ENCODE peak calls at places on chromosomes 1 and 21, in eight cellular contexts. One of them, this sample, is unnamed.

GRCh38 chr1:3573499-3573898 is 37.8 kb downstream of the MEGF6 start:
- DNase-seq in tibial artery: no peak
- DNase-seq in IMR-90: no peak
- DNase-seq in body of pancreas: no peak
- DNase-seq in thyroid gland: no peak
- DNase-seq in heart right ventricle: no peak
- DNase-seq in pancreas: no peak
- DNase-seq in heart left ventricle: no peak
- DNase-seq in this sample: no peak

GRCh38 chr1:159906960-159907359 is 7.0 kb upstream of the CFAP45 start:
- DNase-seq in tibial artery: no peak
- DNase-seq in IMR-90: no peak
- DNase-seq in body of pancreas: no peak
- DNase-seq in thyroid gland: no peak
- DNase-seq in heart right ventricle: no peak
- DNase-seq in pancreas: no peak
- DNase-seq in heart left ventricle: no peak
- DNase-seq in this sample: no peak

GRCh38 chr1:21647431-21648373 is 21.5 kb downstream of the RAP1GAP start:
- DNase-seq in tibial artery: no peak
- DNase-seq in IMR-90: peak; percentile 59
- DNase-seq in body of pancreas: peak; percentile 63
- DNase-seq in thyroid gland: peak; percentile 66
- DNase-seq in heart right ventricle: peak; percentile 36
- DNase-seq in pancreas: peak; percentile 57
- DNase-seq in heart left ventricle: peak; percentile 36
- DNase-seq in this sample: no peak

GRCh38 chr1:224425279-224425884 is 9.2 kb downstream of the WDR26 start:
- DNase-seq in tibial artery: no peak
- DNase-seq in IMR-90: peak; percentile 28
- DNase-seq in body of pancreas: no peak
- DNase-seq in thyroid gland: no peak
- DNase-seq in heart right ventricle: no peak
- DNase-seq in pancreas: no peak
- DNase-seq in heart left ventricle: no peak
- DNase-seq in this sample: no peak

GRCh38 chr1:27992271-27992670 is 32.5 kb downstream of the XKR8 start:
- DNase-seq in tibial artery: no peak
- DNase-seq in IMR-90: no peak
- DNase-seq in body of pancreas: peak; percentile 10
- DNase-seq in thyroid gland: no peak
- DNase-seq in heart right ventricle: peak; percentile 19
- DNase-seq in pancreas: no peak
- DNase-seq in heart left ventricle: peak; percentile 35
- DNase-seq in this sample: no peak

GRCh38 chr1:119358661-119359060 is 9.9 kb upstream of the HAO2 start:
- DNase-seq in tibial artery: no peak
- DNase-seq in IMR-90: no peak
- DNase-seq in body of pancreas: no peak
- DNase-seq in thyroid gland: peak; percentile 4
- DNase-seq in heart right ventricle: no peak
- DNase-seq in pancreas: no peak
- DNase-seq in heart left ventricle: no peak
- DNase-seq in this sample: no peak

GRCh38 chr1:111476761-111477309 is 3.1 kb downstream of the C1orf162 start:
- DNase-seq in tibial artery: no peak
- DNase-seq in IMR-90: no peak
- DNase-seq in body of pancreas: no peak
- DNase-seq in thyroid gland: no peak
- DNase-seq in heart right ventricle: no peak
- DNase-seq in pancreas: no peak
- DNase-seq in heart left ventricle: no peak
- DNase-seq in this sample: no peak

GRCh38 chr1:84429231-84429630 is 30.9 kb downstream of the DNASE2B start:
- DNase-seq in tibial artery: no peak
- DNase-seq in IMR-90: no peak
- DNase-seq in body of pancreas: no peak
- DNase-seq in thyroid gland: no peak
- DNase-seq in heart right ventricle: no peak
- DNase-seq in pancreas: no peak
- DNase-seq in heart left ventricle: no peak
- DNase-seq in this sample: no peak

GRCh38 chr1:147640553-147641165 is 29.7 kb downstream of the ACP6 start:
- DNase-seq in tibial artery: peak; percentile 34
- DNase-seq in IMR-90: peak; percentile 84
- DNase-seq in body of pancreas: peak; percentile 75
- DNase-seq in thyroid gland: peak; percentile 78
- DNase-seq in heart right ventricle: peak; percentile 69
- DNase-seq in pancreas: peak; percentile 53
- DNase-seq in heart left ventricle: peak; percentile 63
- DNase-seq in this sample: no peak

GRCh38 chr1:27122652-27123051 is 32.3 kb downstream of the SLC9A1 start:
- DNase-seq in tibial artery: peak; percentile 71
- DNase-seq in IMR-90: peak; percentile 73
- DNase-seq in body of pancreas: peak; percentile 67
- DNase-seq in thyroid gland: peak; percentile 95
- DNase-seq in heart right ventricle: peak; percentile 66
- DNase-seq in pancreas: no peak
- DNase-seq in heart left ventricle: peak; percentile 54
- DNase-seq in this sample: no peak

GRCh38 chr21:37450385-37451044 is 83.9 kb downstream of the DYRK1A start:
- DNase-seq in tibial artery: no peak
- DNase-seq in IMR-90: peak; percentile 58
- DNase-seq in body of pancreas: no peak
- DNase-seq in thyroid gland: no peak
- DNase-seq in heart right ventricle: no peak
- DNase-seq in pancreas: no peak
- DNase-seq in heart left ventricle: no peak
- DNase-seq in this sample: no peak

GRCh38 chr1:230977781-230978490 is 725 bp downstream of the TTC13 start:
- DNase-seq in tibial artery: peak; percentile 25
- DNase-seq in IMR-90: peak; percentile 11
- DNase-seq in body of pancreas: peak; percentile 52
- DNase-seq in thyroid gland: peak; percentile 44
- DNase-seq in heart right ventricle: peak; percentile 34
- DNase-seq in pancreas: peak; percentile 36
- DNase-seq in heart left ventricle: peak; percentile 50
- DNase-seq in this sample: peak; percentile 67

GRCh38 chr1:9960011-9960410 is 16.7 kb downstream of the NMNAT1 start:
- DNase-seq in tibial artery: no peak
- DNase-seq in IMR-90: no peak
- DNase-seq in body of pancreas: peak; percentile 57
- DNase-seq in thyroid gland: no peak
- DNase-seq in heart right ventricle: no peak
- DNase-seq in pancreas: no peak
- DNase-seq in heart left ventricle: no peak
- DNase-seq in this sample: no peak

GRCh38 chr1:245716561-245716960 is 561.8 kb downstream of the KIF26B start:
- DNase-seq in tibial artery: no peak
- DNase-seq in IMR-90: no peak
- DNase-seq in body of pancreas: no peak
- DNase-seq in thyroid gland: no peak
- DNase-seq in heart right ventricle: no peak
- DNase-seq in pancreas: no peak
- DNase-seq in heart left ventricle: no peak
- DNase-seq in this sample: no peak

GRCh38 chr1:6914646-6915178 is 129.5 kb downstream of the CAMTA1 start:
- DNase-seq in tibial artery: no peak
- DNase-seq in IMR-90: no peak
- DNase-seq in body of pancreas: no peak
- DNase-seq in thyroid gland: no peak
- DNase-seq in heart right ventricle: no peak
- DNase-seq in pancreas: no peak
- DNase-seq in heart left ventricle: no peak
- DNase-seq in this sample: no peak

GRCh38 chr1:22295396-22295795 is 152.5 kb upstream of the WNT4 start:
- DNase-seq in tibial artery: no peak
- DNase-seq in IMR-90: no peak
- DNase-seq in body of pancreas: no peak
- DNase-seq in thyroid gland: no peak
- DNase-seq in heart right ventricle: no peak
- DNase-seq in pancreas: no peak
- DNase-seq in heart left ventricle: no peak
- DNase-seq in this sample: no peak

GRCh38 chr1:9459784-9460407 is 79.4 kb upstream of the SLC25A33 start:
- DNase-seq in tibial artery: no peak
- DNase-seq in IMR-90: no peak
- DNase-seq in body of pancreas: no peak
- DNase-seq in thyroid gland: no peak
- DNase-seq in heart right ventricle: no peak
- DNase-seq in pancreas: no peak
- DNase-seq in heart left ventricle: no peak
- DNase-seq in this sample: no peak

GRCh38 chr1:10646347-10646861 is 150.0 kb downstream of the CASZ1 start:
- DNase-seq in tibial artery: no peak
- DNase-seq in IMR-90: peak; percentile 67
- DNase-seq in body of pancreas: no peak
- DNase-seq in thyroid gland: no peak
- DNase-seq in heart right ventricle: peak; percentile 54
- DNase-seq in pancreas: no peak
- DNase-seq in heart left ventricle: peak; percentile 54
- DNase-seq in this sample: no peak

GRCh38 chr1:15988856-15989736 is 13.2 kb upstream of the ZBTB17 start:
- DNase-seq in tibial artery: no peak
- DNase-seq in IMR-90: no peak
- DNase-seq in body of pancreas: no peak
- DNase-seq in thyroid gland: no peak
- DNase-seq in heart right ventricle: no peak
- DNase-seq in pancreas: no peak
- DNase-seq in heart left ventricle: no peak
- DNase-seq in this sample: no peak

GRCh38 chr1:65526049-65526556 is 105.6 kb downstream of the LEPR start:
- DNase-seq in tibial artery: no peak
- DNase-seq in IMR-90: no peak
- DNase-seq in body of pancreas: no peak
- DNase-seq in thyroid gland: no peak
- DNase-seq in heart right ventricle: no peak
- DNase-seq in pancreas: no peak
- DNase-seq in heart left ventricle: no peak
- DNase-seq in this sample: no peak

GRCh38 chr1:93619507-93620168 is 62.0 kb downstream of the BCAR3 start:
- DNase-seq in tibial artery: no peak
- DNase-seq in IMR-90: no peak
- DNase-seq in body of pancreas: no peak
- DNase-seq in thyroid gland: no peak
- DNase-seq in heart right ventricle: no peak
- DNase-seq in pancreas: no peak
- DNase-seq in heart left ventricle: no peak
- DNase-seq in this sample: no peak
- TF ChIP-seq CTCF in tibial artery: no peak
- TF ChIP-seq CTCF in IMR-90: no peak
- TF ChIP-seq CTCF in body of pancreas: no peak
- TF ChIP-seq CTCF in thyroid gland: no peak
- TF ChIP-seq CTCF in heart right ventricle: no peak
- TF ChIP-seq CTCF in pancreas: no peak
- TF ChIP-seq CTCF in heart left ventricle: no peak
- TF ChIP-seq CTCF in this sample: no peak

DNA sequence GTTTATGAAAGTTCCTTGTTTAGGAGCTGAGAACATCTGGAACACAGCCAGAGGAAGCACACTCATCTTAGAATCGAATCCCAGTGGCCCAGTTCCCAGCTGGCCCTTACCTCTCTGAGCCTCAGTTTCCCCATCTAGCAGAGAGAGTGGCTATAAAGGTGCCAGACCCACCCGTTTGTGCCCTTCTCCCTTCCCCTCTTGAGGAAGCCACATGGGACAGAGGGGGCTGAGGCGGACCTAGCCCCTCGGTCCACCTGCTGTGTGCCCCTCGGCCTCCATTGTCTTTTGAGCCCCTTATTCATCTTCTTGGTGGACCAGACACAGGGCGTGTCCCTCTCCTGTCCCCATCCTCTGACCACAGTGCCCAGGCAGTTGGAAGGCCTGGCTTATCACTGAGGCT is 5.9 kb downstream of the PADI4 start:
- DNase-seq in tibial artery: no peak
- DNase-seq in IMR-90: no peak
- DNase-seq in body of pancreas: no peak
- DNase-seq in thyroid gland: no peak
- DNase-seq in heart right ventricle: no peak
- DNase-seq in pancreas: no peak
- DNase-seq in heart left ventricle: no peak
- DNase-seq in this sample: no peak
- H3K4me1 ChIP-seq in tibial artery: no peaks in the 10 kb centered on the region
- H3K4me1 ChIP-seq in IMR-90: no peaks in the 10 kb centered on the region
- H3K4me1 ChIP-seq in body of pancreas: peaks cover 4% of the 10 kb centered on the region
- H3K4me1 ChIP-seq in thyroid gland: no peaks in the 10 kb centered on the region
- H3K4me1 ChIP-seq in heart right ventricle: no peaks in the 10 kb centered on the region
- H3K4me1 ChIP-seq in pancreas: no peaks in the 10 kb centered on the region
- H3K4me1 ChIP-seq in heart left ventricle: no peaks in the 10 kb centered on the region
- H3K4me1 ChIP-seq in this sample: no peaks in the 10 kb centered on the region

DNA sequence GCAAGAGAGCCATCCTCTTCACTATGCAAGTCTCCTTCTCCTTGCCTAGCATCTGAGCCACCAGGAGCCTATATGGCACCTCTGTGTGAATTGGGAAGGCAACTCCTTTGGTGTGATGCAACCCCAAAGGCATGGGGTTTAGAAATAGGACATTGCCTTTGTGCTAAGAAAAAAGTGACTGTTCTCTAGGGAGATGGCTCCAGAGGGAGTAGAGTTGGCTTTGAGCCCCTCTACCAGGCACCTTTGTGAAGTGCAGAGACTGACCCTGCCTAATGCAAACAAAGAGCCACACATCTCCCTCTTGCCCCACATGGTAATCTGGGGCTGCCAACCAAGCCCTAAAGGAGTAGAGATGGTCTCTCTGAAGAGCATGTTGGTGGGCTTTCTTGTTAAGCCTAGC is 74.3 kb downstream of the RWDD3 start:
- DNase-seq in tibial artery: no peak
- DNase-seq in IMR-90: no peak
- DNase-seq in body of pancreas: no peak
- DNase-seq in thyroid gland: no peak
- DNase-seq in heart right ventricle: no peak
- DNase-seq in pancreas: no peak
- DNase-seq in heart left ventricle: no peak
- DNase-seq in this sample: no peak
- TF ChIP-seq CTCF in tibial artery: no peak
- TF ChIP-seq CTCF in IMR-90: no peak
- TF ChIP-seq CTCF in body of pancreas: no peak
- TF ChIP-seq CTCF in thyroid gland: no peak
- TF ChIP-seq CTCF in heart right ventricle: no peak
- TF ChIP-seq CTCF in pancreas: no peak
- TF ChIP-seq CTCF in heart left ventricle: no peak
- TF ChIP-seq CTCF in this sample: no peak

DNA sequence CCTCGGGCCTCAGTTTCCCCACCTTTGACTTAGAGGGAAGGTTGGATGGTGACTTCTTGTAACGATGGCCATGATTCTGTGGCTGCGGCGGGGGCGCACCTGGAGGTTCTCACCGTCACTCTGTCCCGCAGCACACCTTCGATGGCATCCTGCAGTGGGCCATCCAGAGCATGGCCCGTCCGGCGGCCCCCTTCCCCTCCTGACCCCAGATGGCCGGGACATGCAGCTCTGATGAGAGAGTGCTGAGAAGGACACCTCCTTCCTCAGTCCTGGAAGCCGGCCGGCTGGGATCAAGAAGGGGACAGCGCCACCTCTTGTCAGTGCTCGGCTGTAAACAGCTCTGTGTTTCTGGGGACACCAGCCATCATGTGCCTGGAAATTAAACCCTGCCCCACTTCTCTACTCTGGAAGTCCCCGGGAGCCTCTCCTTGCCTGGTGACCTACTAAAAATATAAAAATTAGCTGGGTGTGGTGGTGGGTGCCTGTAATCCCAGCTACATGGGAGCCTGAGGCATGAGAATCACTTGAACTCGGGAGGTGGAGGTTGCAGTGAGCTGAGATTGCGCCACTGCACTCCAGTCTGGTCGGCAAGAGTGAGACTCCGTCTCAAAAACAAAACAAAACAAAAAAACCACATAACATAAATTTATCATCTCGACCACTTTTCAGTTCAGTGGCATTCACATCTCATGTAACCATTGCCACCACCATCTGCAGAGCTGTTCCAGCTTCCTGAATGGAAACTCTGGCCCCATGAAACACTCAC is 2.1 kb upstream of the PFKL start:
- DNase-seq in tibial artery: peak; percentile 85
- DNase-seq in IMR-90: peak; percentile 76
- DNase-seq in body of pancreas: peak; percentile 87
- DNase-seq in thyroid gland: peak; percentile 87
- DNase-seq in heart right ventricle: peak; percentile 87
- DNase-seq in pancreas: peak; percentile 66
- DNase-seq in heart left ventricle: peak; percentile 87
- DNase-seq in this sample: peak; percentile 56
- H3K4me1 ChIP-seq in tibial artery: peaks cover 46% of the 10 kb centered on the region
- H3K4me1 ChIP-seq in IMR-90: peaks cover 15% of the 10 kb centered on the region
- H3K4me1 ChIP-seq in body of pancreas: peaks cover 37% of the 10 kb centered on the region
- H3K4me1 ChIP-seq in thyroid gland: peaks cover 42% of the 10 kb centered on the region
- H3K4me1 ChIP-seq in heart right ventricle: peaks cover 60% of the 10 kb centered on the region
- H3K4me1 ChIP-seq in pancreas: peaks cover 5% of the 10 kb centered on the region
- H3K4me1 ChIP-seq in heart left ventricle: peaks cover 51% of the 10 kb centered on the region
- H3K4me1 ChIP-seq in this sample: peaks cover 5% of the 10 kb centered on the region

This sample was measured in ascending aorta.